ENCODE peak calls at places on chromosomes 6 and 20, in seven cellular contexts. T, K, Y, Z, U, L and O are unnamed samples.

GRCh38 chr6:26224940-26225847 is 138.0 kb downstream of the HFE start:
- DNase-seq in T (peak; percentile 91), K (no peak), Y (peak; percentile 93), Z (no peak), U (no peak), L (no peak), O (no peak)

GRCh38 chr6:24855389-24856245 is 56.9 kb upstream of the ARMH2 start:
- DNase-seq in T (peak; percentile 85), K (peak; percentile 50), Y (peak; percentile 76), Z (peak; percentile 46), U (peak; percentile 38), L (peak; percentile 83), O (no peak)

GRCh38 chr20:40938020-40938419 is 90.6 kb upstream of the TOP1 start:
- DNase-seq in T (no peak), K (no peak), Y (no peak), Z (no peak), U (no peak), L (no peak), O (no peak)

GRCh38 chr6:168221000-168221399 is 98.6 kb downstream of the DACT2 start:
- DNase-seq in T (no peak), K (no peak), Y (no peak), Z (no peak), U (peak; percentile 27), L (peak; percentile 38), O (no peak)

GRCh38 chr6:74409447-74409846 is 713.4 kb downstream of the CD109 start:
- DNase-seq in T (peak; percentile 90), K (no peak), Y (peak; percentile 82), Z (no peak), U (no peak), L (peak; percentile 10), O (no peak)

GRCh38 chr6:119482850-119483285 is 133.3 kb upstream of the MAN1A1 start:
- DNase-seq in T (no peak), K (no peak), Y (no peak), Z (no peak), U (no peak), L (no peak), O (no peak)

GRCh38 chr20:39607124-39607523 is 645.0 kb downstream of the DHX35 start:
- DNase-seq in T (peak; percentile 24), K (no peak), Y (peak; percentile 3), Z (no peak), U (no peak), L (no peak), O (no peak)

GRCh38 chr6:167512926-167513325 is 188.0 kb downstream of the TTLL2 start:
- DNase-seq in T (no peak), K (no peak), Y (no peak), Z (no peak), U (no peak), L (no peak), O (no peak)

GRCh38 chr20:19802492-19803158 is 44.6 kb downstream of the RIN2 start:
- DNase-seq in T (peak; percentile 61), K (no peak), Y (no peak), Z (no peak), U (peak; percentile 79), L (peak; percentile 49), O (no peak)

GRCh38 chr6:89410231-89411018 is 1.6 kb downstream of the RRAGD start:
- DNase-seq in T (no peak), K (no peak), Y (no peak), Z (no peak), U (no peak), L (peak; percentile 39), O (no peak)

GRCh38 chr20:45969712-45970634 is 2.0 kb downstream of the ZNF335 start:
- DNase-seq in T (peak; percentile 77), K (no peak), Y (peak; percentile 67), Z (no peak), U (peak; percentile 49), L (peak; percentile 85), O (no peak)

GRCh38 chr6:158366363-158366762 is 54.1 kb downstream of the TULP4 start:
- DNase-seq in T (no peak), K (no peak), Y (no peak), Z (no peak), U (no peak), L (no peak), O (no peak)

GRCh38 chr6:31732029-31732428 is 2.9 kb upstream of the DDAH2 start:
- DNase-seq in T (no peak), K (no peak), Y (no peak), Z (no peak), U (no peak), L (no peak), O (no peak)

GRCh38 chr6:111709615-111710398 is 104.1 kb upstream of the TRAF3IP2 start:
- DNase-seq in T (peak; percentile 84), K (peak; percentile 62), Y (peak; percentile 71), Z (peak; percentile 28), U (peak; percentile 55), L (peak; percentile 78), O (no peak)

GRCh38 chr20:36542516-36543186 is 1.3 kb downstream of the MYL9 start:
- DNase-seq in T (no peak), K (no peak), Y (no peak), Z (no peak), U (no peak), L (no peak), O (no peak)

GRCh38 chr6:164133095-164133494 is 718.6 kb downstream of the QKI start:
- DNase-seq in T (peak; percentile 1), K (no peak), Y (peak; percentile 32), Z (no peak), U (peak; percentile 13), L (no peak), O (no peak)

GRCh38 chr6:152399409-152399808 is 237.8 kb downstream of the SYNE1 start:
- DNase-seq in T (no peak), K (no peak), Y (no peak), Z (no peak), U (no peak), L (no peak), O (no peak)

GRCh38 chr6:80674669-80675068 is 568.2 kb downstream of the BCKDHB start:
- DNase-seq in T (no peak), K (no peak), Y (no peak), Z (no peak), U (no peak), L (no peak), O (no peak)

GRCh38 chr20:38184098-38184497 is 19.0 kb upstream of the TGM2 start:
- DNase-seq in T (no peak), K (no peak), Y (no peak), Z (no peak), U (peak; percentile 100), L (no peak), O (no peak)

GRCh38 chr20:13758884-13759283 is 25.8 kb downstream of the ESF1 start:
- DNase-seq in T (no peak), K (no peak), Y (no peak), Z (no peak), U (no peak), L (no peak), O (no peak)

GRCh38 chr6:121436966-121437756 is 1.7 kb downstream of the GJA1 start:
- DNase-seq in T (peak; percentile 73), K (peak; percentile 66), Y (peak; percentile 57), Z (no peak), U (no peak), L (peak; percentile 69), O (no peak)

GRCh38 chr20:1619861-1620444 is at the start of gene SIRPB1:
- DNase-seq in T (no peak), K (no peak), Y (no peak), Z (no peak), U (no peak), L (peak; percentile 96), O (no peak)

GRCh38 chr6:71979911-71980310 is 93.6 kb downstream of the RIMS1 start:
- DNase-seq in T (peak; percentile 2), K (no peak), Y (no peak), Z (no peak), U (no peak), L (no peak), O (no peak)

GRCh38 chr6:72809701-72810379 is 188.0 kb downstream of the KCNQ5 start:
- DNase-seq in T (no peak), K (no peak), Y (no peak), Z (no peak), U (no peak), L (no peak), O (no peak)

GRCh38 chr20:33165416-33166055 is 2.4 kb upstream of the BPIFA2 start:
- DNase-seq in T (no peak), K (no peak), Y (no peak), Z (no peak), U (no peak), L (no peak), O (no peak)

GRCh38 chr6:132072831-132073230 is 121.7 kb upstream of the CCN2 start:
- DNase-seq in T (no peak), K (no peak), Y (no peak), Z (no peak), U (no peak), L (no peak), O (no peak)

GRCh38 chr6:30325150-30325872 is 1.4 kb upstream of the TRIM39 start:
- DNase-seq in T (peak; percentile 65), K (peak; percentile 51), Y (peak; percentile 68), Z (peak; percentile 75), U (peak; percentile 43), L (peak; percentile 75), O (no peak)

GRCh38 chr6:163457637-163458561 is 43.4 kb downstream of the QKI start:
- DNase-seq in T (peak; percentile 96), K (peak; percentile 53), Y (peak; percentile 98), Z (no peak), U (peak; percentile 66), L (peak; percentile 68), O (no peak)

GRCh38 chr6:121582262-121582661 is 146.8 kb downstream of the GJA1 start:
- DNase-seq in T (peak; percentile 53), K (no peak), Y (no peak), Z (no peak), U (no peak), L (no peak), O (no peak)

GRCh38 chr6:122495612-122496011 is 24.0 kb upstream of the SERINC1 start:
- DNase-seq in T (no peak), K (no peak), Y (no peak), Z (no peak), U (no peak), L (peak; percentile 9), O (no peak)

GRCh38 chr6:108874470-108875160 is 26.4 kb downstream of the ARMC2 start:
- DNase-seq in T (peak; percentile 87), K (no peak), Y (peak; percentile 90), Z (peak; percentile 24), U (no peak), L (peak; percentile 92), O (no peak)